ENCODE peak calls at places on chromosomes 12 and 14, in four cellular contexts. I is fibroblast of pulmonary artery, Y is heart left ventricle, R is foreskin fibroblast. Z is an unnamed sample.
A peak's percentile ranks its signal among the peaks of the same experiment; 100 is the strongest.

GRCh38 chr12:118404876-118405521 is 28.6 kb downstream of the SUDS3 start:
- DNase-seq in I (peak; percentile 79), Y (peak; percentile 43), R (peak; percentile 84), Z (peak; percentile 58)

GRCh38 chr12:30806989-30807694 is 52.4 kb upstream of the CAPRIN2 start:
- DNase-seq in I (peak; percentile 90), R (peak; percentile 86), Y (no peak), Z (peak; percentile 61)

GRCh38 chr12:80598004-80598606 is 109.3 kb upstream of the MYF6 start:
- DNase-seq in R (peak; percentile 87), Y (no peak), I (peak; percentile 81), Z (no peak)

GRCh38 chr14:64549805-64550538 is at the start of gene PPP1R36:
- DNase-seq in Y (no peak), R (peak; percentile 37), I (no peak), Z (peak; percentile 22)

GRCh38 chr12:122215789-122216188 is 10.1 kb downstream of the DIABLO start:
- DNase-seq in Y (no peak), R (peak; percentile 14), I (no peak), Z (no peak)

GRCh38 chr12:32949815-32950214 is 53.2 kb upstream of the PKP2 start:
- DNase-seq in R (no peak), Y (no peak), I (no peak), Z (no peak)

GRCh38 chr12:5827591-5827990 is 117.5 kb downstream of the ANO2 start:
- DNase-seq in Y (no peak), I (no peak), R (no peak), Z (no peak)

GRCh38 chr12:88578821-88579518 is 1.3 kb downstream of the KITLG start:
- DNase-seq in R (peak; percentile 73), Y (no peak), I (no peak), Z (no peak)

GRCh38 chr14:51534623-51535022 is 117.1 kb upstream of the FRMD6 start:
- DNase-seq in R (peak; percentile 59), Y (no peak), I (peak; percentile 40), Z (peak; percentile 9)

GRCh38 chr14:100840286-100840685 is 14.4 kb downstream of the MEG3 start:
- DNase-seq in Y (no peak), I (no peak), R (no peak), Z (no peak)

DNA sequence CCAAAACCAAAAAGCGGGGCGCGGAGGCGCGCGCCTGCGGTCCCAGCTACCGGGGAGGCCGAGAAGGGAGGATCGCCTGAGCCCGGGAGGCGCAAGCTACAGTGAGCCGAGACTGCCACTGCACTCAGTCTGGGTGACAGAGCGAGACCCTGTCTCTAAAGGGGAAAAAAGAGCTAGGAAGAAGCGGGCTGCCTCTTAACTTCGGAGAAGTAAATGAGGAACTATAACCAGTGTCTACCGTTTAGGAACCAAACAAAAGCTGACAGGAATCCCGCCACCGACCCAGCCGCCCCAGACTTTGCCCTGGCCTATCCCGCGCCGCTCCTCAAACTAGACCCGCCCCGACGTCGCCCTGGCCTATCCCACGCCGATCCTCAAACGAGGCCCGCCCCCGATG is 611 bp upstream of the SIVA1 start:
- DNase-seq in Y (no peak), R (no peak), I (no peak), Z (no peak)
- H3K4me3 ChIP-seq in Y (peak overlapping the region; percentile 90), R (peak overlapping the region; percentile 86), I (peak overlapping the region; percentile 89), Z (peak overlapping the region; percentile 63)

GRCh38 chr14:85129907-85130306 is 400.0 kb upstream of the FLRT2 start:
- DNase-seq in I (no peak), Y (no peak), R (no peak), Z (no peak)

DNA sequence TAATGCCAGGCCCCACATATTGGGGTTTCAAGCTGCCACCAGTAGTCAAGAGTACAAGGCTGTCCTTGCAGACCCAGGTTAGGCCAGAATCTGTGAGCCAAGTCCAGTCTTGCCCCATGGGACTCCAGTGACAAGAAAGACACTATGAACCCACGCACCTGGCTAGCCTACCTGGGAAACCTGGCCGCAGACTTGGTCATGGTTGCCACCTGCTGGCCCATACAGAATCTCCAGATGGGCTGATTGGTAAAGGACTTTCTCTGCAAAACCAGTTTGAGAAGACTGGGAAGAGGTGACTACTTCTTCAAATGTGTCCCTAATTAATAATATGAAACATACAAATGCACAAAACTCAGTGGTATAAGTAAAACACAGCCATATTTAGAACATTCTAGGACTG is 398.4 kb upstream of the FLRT2 start:
- DNase-seq in R (no peak), Y (no peak), I (no peak), Z (no peak)
- TF ChIP-seq CTCF in R (no peak), Y (no peak), I (no peak), Z (no peak)

DNA sequence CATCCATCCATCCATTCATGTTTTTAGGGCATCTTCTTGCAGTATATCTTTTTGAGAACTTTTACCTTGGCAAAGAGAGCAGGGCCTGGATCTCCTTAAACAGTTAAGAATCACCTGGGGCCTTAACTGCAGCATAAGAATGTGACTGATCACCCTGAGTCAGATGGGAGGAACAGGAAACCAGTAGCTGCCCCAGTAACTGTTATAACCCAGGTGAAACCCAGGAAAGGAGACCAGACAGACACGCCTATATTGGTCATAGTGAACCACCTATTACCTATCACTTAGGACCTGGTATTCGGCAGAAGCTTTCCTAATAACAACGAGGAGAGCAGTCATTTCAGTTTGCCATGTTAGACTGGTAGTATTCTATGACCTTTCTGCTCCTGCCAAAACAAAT is 43.4 kb upstream of the NR2C1 start:
- DNase-seq in Y (no peak), R (peak; percentile 16), I (no peak), Z (peak; percentile 33)
- H3K4me3 ChIP-seq in Y (no peak overlapping the region), R (no peak overlapping the region), I (no peak overlapping the region), Z (no peak overlapping the region)

GRCh38 chr12:127711108-127711507 is 555.9 kb upstream of the TMEM132C start:
- DNase-seq in Y (no peak), I (no peak), R (no peak), Z (no peak)
- TF ChIP-seq CTCF in Y (no peak), I (no peak), R (peak; percentile 40), Z (peak; percentile 32)

GRCh38 chr14:73338551-73338950 is 101.2 kb downstream of the PAPLN start:
- DNase-seq in R (no peak), I (no peak), Y (no peak), Z (no peak)

GRCh38 chr14:73344304-73344703 is 107.0 kb downstream of the PAPLN start:
- DNase-seq in Y (no peak), R (peak; percentile 7), I (no peak), Z (no peak)

GRCh38 chr14:73339846-73340565 is 102.7 kb downstream of the PAPLN start:
- DNase-seq in Y (no peak), I (no peak), R (no peak), Z (no peak)

GRCh38 chr14:73342670-73343069 is 105.4 kb downstream of the PAPLN start:
- DNase-seq in I (no peak), R (no peak), Y (no peak), Z (no peak)

GRCh38 chr14:73339206-73339605 is 101.9 kb downstream of the PAPLN start:
- DNase-seq in I (no peak), Y (no peak), R (no peak), Z (no peak)
- H3K4me3 ChIP-seq in I (no peak overlapping the region), Y (no peak overlapping the region), R (no peak overlapping the region), Z (no peak overlapping the region)